ENCODE peak calls at places on chromosomes 2 and 18, in ten cellular contexts. One of them, this sample, is unnamed.

GRCh38 chr18:30828700-30829099 is 213.8 kb downstream of the DSC3 start:
- DNase-seq in AML-193: no peak
- DNase-seq in iPS DF 19.7: no peak
- DNase-seq in brain microvascular endothelial cell: no peak
- DNase-seq in cardiac muscle cell: no peak
- DNase-seq in frontal cortex: no peak
- DNase-seq in endothelial cell of umbilical vein: no peak
- DNase-seq in activated T-helper 1 cell treated with anti-CD3 and anti-CD28 coated beads, Interleukin-2, amount 50 U/mL, for 16 hours: no peak
- DNase-seq in activated CD4-positive, alpha-beta T cell treated with anti-CD3 and anti-CD28 coated beads for 24 hours: no peak
- DNase-seq in lower leg skin: no peak
- DNase-seq in this sample: no peak

GRCh38 chr18:8930990-8931648 is 171.4 kb upstream of the NDUFV2 start:
- DNase-seq in brain microvascular endothelial cell: peak; percentile 22
- DNase-seq in frontal cortex: no peak
- DNase-seq in activated T-helper 1 cell treated with anti-CD3 and anti-CD28 coated beads, Interleukin-2, amount 50 U/mL, for 16 hours: no peak
- DNase-seq in activated CD4-positive, alpha-beta T cell treated with anti-CD3 and anti-CD28 coated beads for 24 hours: no peak
- DNase-seq in AML-193: no peak
- DNase-seq in endothelial cell of umbilical vein: no peak
- DNase-seq in lower leg skin: no peak
- DNase-seq in cardiac muscle cell: no peak
- DNase-seq in iPS DF 19.7: no peak
- DNase-seq in this sample: no peak

GRCh38 chr2:239826376-239826775 is 198.8 kb downstream of the NDUFA10 start:
- DNase-seq in iPS DF 19.7: no peak
- DNase-seq in brain microvascular endothelial cell: no peak
- DNase-seq in activated CD4-positive, alpha-beta T cell treated with anti-CD3 and anti-CD28 coated beads for 24 hours: no peak
- DNase-seq in activated T-helper 1 cell treated with anti-CD3 and anti-CD28 coated beads, Interleukin-2, amount 50 U/mL, for 16 hours: no peak
- DNase-seq in frontal cortex: peak; percentile 3
- DNase-seq in cardiac muscle cell: no peak
- DNase-seq in endothelial cell of umbilical vein: no peak
- DNase-seq in AML-193: no peak
- DNase-seq in lower leg skin: peak; percentile 49
- DNase-seq in this sample: no peak

GRCh38 chr2:100033976-100034375 is 108.4 kb downstream of the AFF3 start:
- DNase-seq in endothelial cell of umbilical vein: no peak
- DNase-seq in cardiac muscle cell: no peak
- DNase-seq in activated T-helper 1 cell treated with anti-CD3 and anti-CD28 coated beads, Interleukin-2, amount 50 U/mL, for 16 hours: no peak
- DNase-seq in AML-193: no peak
- DNase-seq in iPS DF 19.7: no peak
- DNase-seq in brain microvascular endothelial cell: no peak
- DNase-seq in frontal cortex: no peak
- DNase-seq in lower leg skin: no peak
- DNase-seq in activated CD4-positive, alpha-beta T cell treated with anti-CD3 and anti-CD28 coated beads for 24 hours: no peak
- DNase-seq in this sample: no peak

GRCh38 chr2:209422191-209422754 is 1.6 kb upstream of the MAP2 start:
- DNase-seq in iPS DF 19.7: no peak
- DNase-seq in activated T-helper 1 cell treated with anti-CD3 and anti-CD28 coated beads, Interleukin-2, amount 50 U/mL, for 16 hours: no peak
- DNase-seq in AML-193: no peak
- DNase-seq in lower leg skin: peak; percentile 84
- DNase-seq in cardiac muscle cell: no peak
- DNase-seq in frontal cortex: no peak
- DNase-seq in activated CD4-positive, alpha-beta T cell treated with anti-CD3 and anti-CD28 coated beads for 24 hours: no peak
- DNase-seq in endothelial cell of umbilical vein: no peak
- DNase-seq in brain microvascular endothelial cell: no peak
- DNase-seq in this sample: no peak

GRCh38 chr2:231800493-231801091 is 14.3 kb downstream of the COPS7B start:
- DNase-seq in activated T-helper 1 cell treated with anti-CD3 and anti-CD28 coated beads, Interleukin-2, amount 50 U/mL, for 16 hours: no peak
- DNase-seq in endothelial cell of umbilical vein: peak; percentile 51
- DNase-seq in cardiac muscle cell: peak; percentile 51
- DNase-seq in lower leg skin: no peak
- DNase-seq in iPS DF 19.7: no peak
- DNase-seq in frontal cortex: no peak
- DNase-seq in brain microvascular endothelial cell: peak; percentile 40
- DNase-seq in activated CD4-positive, alpha-beta T cell treated with anti-CD3 and anti-CD28 coated beads for 24 hours: peak; percentile 38
- DNase-seq in AML-193: peak; percentile 63
- DNase-seq in this sample: no peak

GRCh38 chr2:1208522-1208921 is 204.7 kb upstream of the TPO start:
- DNase-seq in brain microvascular endothelial cell: no peak
- DNase-seq in lower leg skin: no peak
- DNase-seq in activated CD4-positive, alpha-beta T cell treated with anti-CD3 and anti-CD28 coated beads for 24 hours: no peak
- DNase-seq in frontal cortex: no peak
- DNase-seq in iPS DF 19.7: no peak
- DNase-seq in endothelial cell of umbilical vein: no peak
- DNase-seq in cardiac muscle cell: no peak
- DNase-seq in AML-193: no peak
- DNase-seq in activated T-helper 1 cell treated with anti-CD3 and anti-CD28 coated beads, Interleukin-2, amount 50 U/mL, for 16 hours: no peak
- DNase-seq in this sample: no peak

GRCh38 chr18:78208052-78208451 is 771.6 kb upstream of the SALL3 start:
- DNase-seq in brain microvascular endothelial cell: no peak
- DNase-seq in lower leg skin: no peak
- DNase-seq in frontal cortex: no peak
- DNase-seq in cardiac muscle cell: no peak
- DNase-seq in iPS DF 19.7: no peak
- DNase-seq in AML-193: no peak
- DNase-seq in activated CD4-positive, alpha-beta T cell treated with anti-CD3 and anti-CD28 coated beads for 24 hours: no peak
- DNase-seq in endothelial cell of umbilical vein: no peak
- DNase-seq in activated T-helper 1 cell treated with anti-CD3 and anti-CD28 coated beads, Interleukin-2, amount 50 U/mL, for 16 hours: no peak
- DNase-seq in this sample: no peak

GRCh38 chr2:96146151-96146880 is 1.1 kb upstream of the DUSP2 start:
- DNase-seq in cardiac muscle cell: peak; percentile 60
- DNase-seq in frontal cortex: no peak
- DNase-seq in activated T-helper 1 cell treated with anti-CD3 and anti-CD28 coated beads, Interleukin-2, amount 50 U/mL, for 16 hours: peak; percentile 82
- DNase-seq in AML-193: peak; percentile 68
- DNase-seq in iPS DF 19.7: no peak
- DNase-seq in endothelial cell of umbilical vein: no peak
- DNase-seq in lower leg skin: no peak
- DNase-seq in activated CD4-positive, alpha-beta T cell treated with anti-CD3 and anti-CD28 coated beads for 24 hours: peak; percentile 82
- DNase-seq in brain microvascular endothelial cell: no peak
- DNase-seq in this sample: peak; percentile 76

GRCh38 chr18:62781893-62782292 is 66.6 kb downstream of the PHLPP1 start:
- DNase-seq in lower leg skin: peak; percentile 88
- DNase-seq in frontal cortex: no peak
- DNase-seq in activated T-helper 1 cell treated with anti-CD3 and anti-CD28 coated beads, Interleukin-2, amount 50 U/mL, for 16 hours: no peak
- DNase-seq in AML-193: peak; percentile 40
- DNase-seq in brain microvascular endothelial cell: peak; percentile 58
- DNase-seq in cardiac muscle cell: peak; percentile 79
- DNase-seq in activated CD4-positive, alpha-beta T cell treated with anti-CD3 and anti-CD28 coated beads for 24 hours: no peak
- DNase-seq in endothelial cell of umbilical vein: peak; percentile 11
- DNase-seq in iPS DF 19.7: no peak
- DNase-seq in this sample: no peak

GRCh38 chr2:159671047-159671446 is 41.3 kb upstream of the MARCHF7 start:
- DNase-seq in frontal cortex: no peak
- DNase-seq in endothelial cell of umbilical vein: no peak
- DNase-seq in cardiac muscle cell: no peak
- DNase-seq in activated T-helper 1 cell treated with anti-CD3 and anti-CD28 coated beads, Interleukin-2, amount 50 U/mL, for 16 hours: no peak
- DNase-seq in brain microvascular endothelial cell: no peak
- DNase-seq in activated CD4-positive, alpha-beta T cell treated with anti-CD3 and anti-CD28 coated beads for 24 hours: no peak
- DNase-seq in AML-193: no peak
- DNase-seq in iPS DF 19.7: no peak
- DNase-seq in lower leg skin: no peak
- DNase-seq in this sample: no peak

GRCh38 chr2:157257312-157258252 is at the start of gene GALNT5:
- DNase-seq in endothelial cell of umbilical vein: no peak
- DNase-seq in lower leg skin: no peak
- DNase-seq in brain microvascular endothelial cell: peak; percentile 66
- DNase-seq in activated CD4-positive, alpha-beta T cell treated with anti-CD3 and anti-CD28 coated beads for 24 hours: no peak
- DNase-seq in frontal cortex: no peak
- DNase-seq in cardiac muscle cell: peak; percentile 49
- DNase-seq in iPS DF 19.7: no peak
- DNase-seq in AML-193: no peak
- DNase-seq in activated T-helper 1 cell treated with anti-CD3 and anti-CD28 coated beads, Interleukin-2, amount 50 U/mL, for 16 hours: no peak
- DNase-seq in this sample: no peak

GRCh38 chr2:145421841-145422240 is 901.9 kb upstream of the ZEB2 start:
- DNase-seq in endothelial cell of umbilical vein: no peak
- DNase-seq in AML-193: no peak
- DNase-seq in activated CD4-positive, alpha-beta T cell treated with anti-CD3 and anti-CD28 coated beads for 24 hours: no peak
- DNase-seq in cardiac muscle cell: no peak
- DNase-seq in iPS DF 19.7: no peak
- DNase-seq in brain microvascular endothelial cell: peak; percentile 48
- DNase-seq in frontal cortex: no peak
- DNase-seq in activated T-helper 1 cell treated with anti-CD3 and anti-CD28 coated beads, Interleukin-2, amount 50 U/mL, for 16 hours: no peak
- DNase-seq in lower leg skin: no peak
- DNase-seq in this sample: no peak

GRCh38 chr2:154974041-154974440 is 275.5 kb downstream of the KCNJ3 start:
- DNase-seq in cardiac muscle cell: no peak
- DNase-seq in endothelial cell of umbilical vein: no peak
- DNase-seq in frontal cortex: no peak
- DNase-seq in activated CD4-positive, alpha-beta T cell treated with anti-CD3 and anti-CD28 coated beads for 24 hours: no peak
- DNase-seq in lower leg skin: no peak
- DNase-seq in brain microvascular endothelial cell: no peak
- DNase-seq in activated T-helper 1 cell treated with anti-CD3 and anti-CD28 coated beads, Interleukin-2, amount 50 U/mL, for 16 hours: no peak
- DNase-seq in AML-193: no peak
- DNase-seq in iPS DF 19.7: no peak
- DNase-seq in this sample: no peak

GRCh38 chr2:217105733-217106649 is 246.1 kb upstream of the TNP1 start:
- DNase-seq in endothelial cell of umbilical vein: peak; percentile 54
- DNase-seq in frontal cortex: no peak
- DNase-seq in activated T-helper 1 cell treated with anti-CD3 and anti-CD28 coated beads, Interleukin-2, amount 50 U/mL, for 16 hours: no peak
- DNase-seq in brain microvascular endothelial cell: peak; percentile 88
- DNase-seq in cardiac muscle cell: peak; percentile 86
- DNase-seq in lower leg skin: no peak
- DNase-seq in AML-193: no peak
- DNase-seq in activated CD4-positive, alpha-beta T cell treated with anti-CD3 and anti-CD28 coated beads for 24 hours: no peak
- DNase-seq in iPS DF 19.7: no peak
- DNase-seq in this sample: no peak

GRCh38 chr2:134372141-134372540 is 118.3 kb downstream of the MGAT5 start:
- DNase-seq in iPS DF 19.7: no peak
- DNase-seq in cardiac muscle cell: peak; percentile 32
- DNase-seq in frontal cortex: no peak
- DNase-seq in lower leg skin: no peak
- DNase-seq in brain microvascular endothelial cell: peak; percentile 56
- DNase-seq in activated T-helper 1 cell treated with anti-CD3 and anti-CD28 coated beads, Interleukin-2, amount 50 U/mL, for 16 hours: no peak
- DNase-seq in AML-193: no peak
- DNase-seq in endothelial cell of umbilical vein: no peak
- DNase-seq in activated CD4-positive, alpha-beta T cell treated with anti-CD3 and anti-CD28 coated beads for 24 hours: no peak
- DNase-seq in this sample: no peak

GRCh38 chr2:128322651-128323491 is 4.2 kb upstream of the HS6ST1 start:
- DNase-seq in AML-193: no peak
- DNase-seq in activated T-helper 1 cell treated with anti-CD3 and anti-CD28 coated beads, Interleukin-2, amount 50 U/mL, for 16 hours: no peak
- DNase-seq in lower leg skin: peak; percentile 90
- DNase-seq in activated CD4-positive, alpha-beta T cell treated with anti-CD3 and anti-CD28 coated beads for 24 hours: no peak
- DNase-seq in endothelial cell of umbilical vein: no peak
- DNase-seq in cardiac muscle cell: no peak
- DNase-seq in iPS DF 19.7: no peak
- DNase-seq in frontal cortex: no peak
- DNase-seq in brain microvascular endothelial cell: no peak
- DNase-seq in this sample: no peak

GRCh38 chr2:169637620-169638019 is 53.5 kb downstream of the PPIG start:
- DNase-seq in frontal cortex: no peak
- DNase-seq in lower leg skin: no peak
- DNase-seq in endothelial cell of umbilical vein: no peak
- DNase-seq in cardiac muscle cell: peak; percentile 76
- DNase-seq in activated T-helper 1 cell treated with anti-CD3 and anti-CD28 coated beads, Interleukin-2, amount 50 U/mL, for 16 hours: no peak
- DNase-seq in AML-193: no peak
- DNase-seq in activated CD4-positive, alpha-beta T cell treated with anti-CD3 and anti-CD28 coated beads for 24 hours: no peak
- DNase-seq in brain microvascular endothelial cell: peak; percentile 1
- DNase-seq in iPS DF 19.7: no peak
- DNase-seq in this sample: no peak

GRCh38 chr2:1517786-1518500 is 104.7 kb downstream of the TPO start:
- DNase-seq in activated CD4-positive, alpha-beta T cell treated with anti-CD3 and anti-CD28 coated beads for 24 hours: no peak
- DNase-seq in activated T-helper 1 cell treated with anti-CD3 and anti-CD28 coated beads, Interleukin-2, amount 50 U/mL, for 16 hours: no peak
- DNase-seq in brain microvascular endothelial cell: no peak
- DNase-seq in lower leg skin: no peak
- DNase-seq in endothelial cell of umbilical vein: no peak
- DNase-seq in cardiac muscle cell: no peak
- DNase-seq in iPS DF 19.7: no peak
- DNase-seq in AML-193: no peak
- DNase-seq in frontal cortex: no peak
- DNase-seq in this sample: no peak

GRCh38 chr2:232873292-232873908 is 3.3 kb downstream of the SNORC start:
- DNase-seq in AML-193: no peak
- DNase-seq in activated T-helper 1 cell treated with anti-CD3 and anti-CD28 coated beads, Interleukin-2, amount 50 U/mL, for 16 hours: no peak
- DNase-seq in frontal cortex: no peak
- DNase-seq in lower leg skin: peak; percentile 68
- DNase-seq in endothelial cell of umbilical vein: no peak
- DNase-seq in brain microvascular endothelial cell: no peak
- DNase-seq in cardiac muscle cell: no peak
- DNase-seq in iPS DF 19.7: no peak
- DNase-seq in activated CD4-positive, alpha-beta T cell treated with anti-CD3 and anti-CD28 coated beads for 24 hours: no peak
- DNase-seq in this sample: no peak

GRCh38 chr18:76450912-76451421 is 44.1 kb downstream of the ZNF516 start:
- DNase-seq in activated CD4-positive, alpha-beta T cell treated with anti-CD3 and anti-CD28 coated beads for 24 hours: no peak
- DNase-seq in cardiac muscle cell: peak; percentile 75
- DNase-seq in brain microvascular endothelial cell: peak; percentile 49
- DNase-seq in AML-193: no peak
- DNase-seq in activated T-helper 1 cell treated with anti-CD3 and anti-CD28 coated beads, Interleukin-2, amount 50 U/mL, for 16 hours: no peak
- DNase-seq in endothelial cell of umbilical vein: peak; percentile 72
- DNase-seq in lower leg skin: peak; percentile 89
- DNase-seq in frontal cortex: no peak
- DNase-seq in iPS DF 19.7: peak; percentile 28
- DNase-seq in this sample: no peak

GRCh38 chr2:112542974-112543760 is 902 bp downstream of the POLR1B start:
- DNase-seq in activated T-helper 1 cell treated with anti-CD3 and anti-CD28 coated beads, Interleukin-2, amount 50 U/mL, for 16 hours: no peak
- DNase-seq in lower leg skin: no peak
- DNase-seq in activated CD4-positive, alpha-beta T cell treated with anti-CD3 and anti-CD28 coated beads for 24 hours: no peak
- DNase-seq in AML-193: peak; percentile 19
- DNase-seq in brain microvascular endothelial cell: no peak
- DNase-seq in cardiac muscle cell: peak; percentile 6
- DNase-seq in endothelial cell of umbilical vein: peak; percentile 54
- DNase-seq in frontal cortex: no peak
- DNase-seq in iPS DF 19.7: no peak
- DNase-seq in this sample: no peak

GRCh38 chr18:32317651-32318050 is 127.8 kb downstream of the MEP1B start:
- DNase-seq in cardiac muscle cell: peak; percentile 75
- DNase-seq in brain microvascular endothelial cell: peak; percentile 43
- DNase-seq in iPS DF 19.7: no peak
- DNase-seq in lower leg skin: no peak
- DNase-seq in endothelial cell of umbilical vein: no peak
- DNase-seq in frontal cortex: no peak
- DNase-seq in activated T-helper 1 cell treated with anti-CD3 and anti-CD28 coated beads, Interleukin-2, amount 50 U/mL, for 16 hours: no peak
- DNase-seq in AML-193: no peak
- DNase-seq in activated CD4-positive, alpha-beta T cell treated with anti-CD3 and anti-CD28 coated beads for 24 hours: no peak
- DNase-seq in this sample: no peak

GRCh38 chr18:24600076-24600654 is 139.7 kb downstream of the HRH4 start:
- DNase-seq in activated T-helper 1 cell treated with anti-CD3 and anti-CD28 coated beads, Interleukin-2, amount 50 U/mL, for 16 hours: no peak
- DNase-seq in endothelial cell of umbilical vein: peak; percentile 76
- DNase-seq in iPS DF 19.7: no peak
- DNase-seq in brain microvascular endothelial cell: peak; percentile 32
- DNase-seq in frontal cortex: peak; percentile 41
- DNase-seq in AML-193: peak; percentile 27
- DNase-seq in lower leg skin: no peak
- DNase-seq in activated CD4-positive, alpha-beta T cell treated with anti-CD3 and anti-CD28 coated beads for 24 hours: no peak
- DNase-seq in cardiac muscle cell: peak; percentile 76
- DNase-seq in this sample: no peak

GRCh38 chr2:159381574-159381973 is 95.1 kb upstream of the WDSUB1 start:
- DNase-seq in activated CD4-positive, alpha-beta T cell treated with anti-CD3 and anti-CD28 coated beads for 24 hours: no peak
- DNase-seq in endothelial cell of umbilical vein: no peak
- DNase-seq in AML-193: no peak
- DNase-seq in brain microvascular endothelial cell: no peak
- DNase-seq in iPS DF 19.7: no peak
- DNase-seq in frontal cortex: no peak
- DNase-seq in lower leg skin: no peak
- DNase-seq in cardiac muscle cell: no peak
- DNase-seq in activated T-helper 1 cell treated with anti-CD3 and anti-CD28 coated beads, Interleukin-2, amount 50 U/mL, for 16 hours: no peak
- DNase-seq in this sample: no peak

GRCh38 chr18:56532176-56532840 is 106.1 kb downstream of the TXNL1 start:
- DNase-seq in lower leg skin: no peak
- DNase-seq in cardiac muscle cell: peak; percentile 18
- DNase-seq in AML-193: no peak
- DNase-seq in brain microvascular endothelial cell: peak; percentile 19
- DNase-seq in iPS DF 19.7: no peak
- DNase-seq in activated CD4-positive, alpha-beta T cell treated with anti-CD3 and anti-CD28 coated beads for 24 hours: no peak
- DNase-seq in frontal cortex: no peak
- DNase-seq in activated T-helper 1 cell treated with anti-CD3 and anti-CD28 coated beads, Interleukin-2, amount 50 U/mL, for 16 hours: no peak
- DNase-seq in endothelial cell of umbilical vein: no peak
- DNase-seq in this sample: no peak

GRCh38 chr2:38750011-38750792 is 959 bp downstream of the SRSF7 start:
- DNase-seq in brain microvascular endothelial cell: no peak
- DNase-seq in cardiac muscle cell: peak; percentile 47
- DNase-seq in AML-193: no peak
- DNase-seq in activated T-helper 1 cell treated with anti-CD3 and anti-CD28 coated beads, Interleukin-2, amount 50 U/mL, for 16 hours: peak; percentile 34
- DNase-seq in activated CD4-positive, alpha-beta T cell treated with anti-CD3 and anti-CD28 coated beads for 24 hours: peak; percentile 32
- DNase-seq in frontal cortex: peak; percentile 65
- DNase-seq in iPS DF 19.7: no peak
- DNase-seq in endothelial cell of umbilical vein: peak; percentile 40
- DNase-seq in lower leg skin: peak; percentile 93
- DNase-seq in this sample: peak; percentile 21

GRCh38 chr18:31156831-31157763 is 5.6 kb downstream of the DSC1 start:
- DNase-seq in lower leg skin: no peak
- DNase-seq in activated CD4-positive, alpha-beta T cell treated with anti-CD3 and anti-CD28 coated beads for 24 hours: no peak
- DNase-seq in AML-193: no peak
- DNase-seq in endothelial cell of umbilical vein: no peak
- DNase-seq in frontal cortex: no peak
- DNase-seq in activated T-helper 1 cell treated with anti-CD3 and anti-CD28 coated beads, Interleukin-2, amount 50 U/mL, for 16 hours: no peak
- DNase-seq in cardiac muscle cell: peak; percentile 9
- DNase-seq in iPS DF 19.7: no peak
- DNase-seq in brain microvascular endothelial cell: no peak
- DNase-seq in this sample: no peak